ENCODE peak calls at places on chromosomes 7 and 10, in four cellular contexts. D is GM23338, G is body of pancreas, B is breast epithelium. H is an unnamed sample.
A peak's percentile ranks its signal among the peaks of the same experiment; 100 is the strongest.

GRCh38 chr10:85919358-85920022 is 447.1 kb downstream of the GRID1 start:
- DNase-seq in D (no peak), G (no peak), B (no peak), H (no peak)

GRCh38 chr7:46859963-46860475 is 721.9 kb downstream of the TNS3 start:
- DNase-seq in D (no peak), B (no peak), G (no peak), H (no peak)

GRCh38 chr7:92456241-92456640 is 9.0 kb downstream of the GATAD1 start:
- DNase-seq in B (no peak), G (no peak), D (no peak), H (no peak)

GRCh38 chr10:44051584-44052385 is 333.1 kb downstream of the CXCL12 start:
- DNase-seq in D (no peak), G (peak; percentile 61), B (no peak), H (no peak)

GRCh38 chr7:35185908-35186731 is 67.8 kb downstream of the TBX20 start:
- DNase-seq in D (peak; percentile 64), B (no peak), G (peak; percentile 20), H (peak; percentile 25)

GRCh38 chr10:132172091-132173066 is 14.4 kb upstream of the DPYSL4 start:
- DNase-seq in D (no peak), B (no peak), G (no peak), H (no peak)

GRCh38 chr7:65397730-65398142 is 24.1 kb downstream of the ZNF92 start:
- DNase-seq in G (no peak), B (no peak), D (peak; percentile 60), H (no peak)

GRCh38 chr7:23449941-23450340 is 20.4 kb downstream of the IGF2BP3 start:
- DNase-seq in D (no peak), G (no peak), B (no peak), H (no peak)

GRCh38 chr7:139853576-139854511 is 24.8 kb downstream of the TBXAS1 start:
- DNase-seq in G (peak; percentile 60), D (no peak), B (no peak), H (no peak)

GRCh38 chr7:107995184-107996071 is 7.5 kb downstream of the LAMB1 start:
- DNase-seq in D (peak; percentile 85), B (no peak), G (no peak), H (peak; percentile 88)

GRCh38 chr10:79380918-79381775 is 33.9 kb downstream of the PPIF start:
- DNase-seq in B (no peak), G (no peak), D (no peak), H (no peak)

GRCh38 chr10:46299267-46299530 is 12.4 kb downstream of the ANTXRL start:
- DNase-seq in G (no peak), D (no peak), B (peak; percentile 22), H (no peak)

GRCh38 chr10:44240766-44241165 is 144.1 kb downstream of the CXCL12 start:
- DNase-seq in D (no peak), G (no peak), B (no peak), H (peak; percentile 19)

GRCh38 chr10:26331376-26331775 is 106.8 kb upstream of the APBB1IP start:
- DNase-seq in G (no peak), B (no peak), D (no peak), H (no peak)

GRCh38 chr7:25083201-25083600 is 41.9 kb downstream of the CYCS start:
- DNase-seq in G (no peak), B (no peak), D (no peak), H (no peak)

GRCh38 chr10:78567680-78568453 is 500.9 kb upstream of the ZMIZ1 start:
- DNase-seq in D (no peak), G (no peak), B (no peak), H (no peak)

GRCh38 chr10:110840225-110840922 is 31.4 kb upstream of the PDCD4 start:
- DNase-seq in G (peak; percentile 87), B (peak; percentile 64), D (no peak), H (peak; percentile 55)

GRCh38 chr7:90626011-90626410 is 29.9 kb downstream of the CDK14 start:
- DNase-seq in B (no peak), D (peak; percentile 56), G (no peak), H (no peak)

GRCh38 chr7:139895141-139895829 is 66.2 kb downstream of the TBXAS1 start:
- DNase-seq in B (no peak), D (no peak), G (no peak), H (no peak)

GRCh38 chr7:123635551-123636359 is 19.9 kb upstream of the LMOD2 start:
- DNase-seq in B (no peak), G (no peak), D (peak; percentile 60), H (no peak)

GRCh38 chr7:31074403-31074802 is 22.3 kb downstream of the ADCYAP1R1 start:
- DNase-seq in G (peak; percentile 31), B (no peak), D (no peak), H (no peak)

GRCh38 chr7:5143106-5143505 is 46.9 kb upstream of the WIPI2 start:
- DNase-seq in D (no peak), B (no peak), G (no peak), H (no peak)

GRCh38 chr7:31029674-31030073 is 22.4 kb upstream of the ADCYAP1R1 start:
- DNase-seq in B (no peak), D (no peak), G (no peak), H (no peak)

GRCh38 chr10:34731885-34732701 is 83.0 kb downstream of the PARD3 start:
- DNase-seq in D (no peak), B (no peak), G (peak; percentile 52), H (peak; percentile 45)

GRCh38 chr10:110737886-110738634 is 93.9 kb downstream of the RBM20 start:
- DNase-seq in B (no peak), G (peak; percentile 51), D (no peak), H (no peak)

GRCh38 chr10:12603766-12604470 is 254.6 kb downstream of the CAMK1D start:
- DNase-seq in B (no peak), G (no peak), D (no peak), H (no peak)

GRCh38 chr7:149355390-149356048 is 93.5 kb downstream of the ZNF783 start:
- DNase-seq in D (peak; percentile 93), B (no peak), G (no peak), H (peak; percentile 95)

GRCh38 chr10:14507156-14507555 is 176.4 kb upstream of the FRMD4A start:
- DNase-seq in G (no peak), D (peak; percentile 49), B (no peak), H (no peak)

GRCh38 chr7:82156168-82156567 is 287.4 kb downstream of the CACNA2D1 start:
- DNase-seq in G (no peak), B (no peak), D (peak; percentile 71), H (no peak)

GRCh38 chr7:93004906-93005305 is 112.9 kb downstream of the SAMD9 start:
- DNase-seq in B (no peak), G (no peak), D (no peak), H (no peak)

DNA sequence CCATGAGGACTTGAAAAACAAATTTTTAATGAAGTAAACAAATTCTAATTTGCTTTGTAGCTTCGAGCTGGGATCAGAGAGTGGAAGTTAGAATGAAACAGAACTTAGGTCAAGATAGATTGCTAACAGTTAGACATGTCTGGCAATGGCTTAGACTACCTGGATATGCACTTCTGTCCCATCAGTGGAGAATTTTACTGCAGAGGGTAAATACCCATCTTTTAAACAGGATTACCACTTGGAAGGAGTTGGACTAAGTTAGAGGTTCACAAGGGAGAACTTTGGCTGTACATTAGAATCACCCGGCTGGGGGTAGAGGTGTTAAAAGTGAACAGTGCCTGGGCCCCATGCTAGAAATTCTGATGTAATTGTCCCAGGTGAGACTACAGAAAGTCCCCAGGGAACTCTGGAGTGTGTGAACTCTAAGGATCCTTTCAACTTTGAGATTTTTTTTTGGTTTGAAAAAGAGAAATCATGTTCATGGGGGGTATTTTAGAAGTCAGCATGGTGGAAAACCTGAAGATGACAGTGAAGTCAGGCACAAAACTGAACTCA is 35.5 kb downstream of the ENTPD1 start:
- DNase-seq in G (no peak), D (no peak), B (no peak), H (no peak)
- H3K4me1 ChIP-seq in G (no peaks in the 10 kb centered on the region), D (no peaks in the 10 kb centered on the region), B (no peaks in the 10 kb centered on the region), H (peaks cover 7% of the 10 kb centered on the region)

DNA sequence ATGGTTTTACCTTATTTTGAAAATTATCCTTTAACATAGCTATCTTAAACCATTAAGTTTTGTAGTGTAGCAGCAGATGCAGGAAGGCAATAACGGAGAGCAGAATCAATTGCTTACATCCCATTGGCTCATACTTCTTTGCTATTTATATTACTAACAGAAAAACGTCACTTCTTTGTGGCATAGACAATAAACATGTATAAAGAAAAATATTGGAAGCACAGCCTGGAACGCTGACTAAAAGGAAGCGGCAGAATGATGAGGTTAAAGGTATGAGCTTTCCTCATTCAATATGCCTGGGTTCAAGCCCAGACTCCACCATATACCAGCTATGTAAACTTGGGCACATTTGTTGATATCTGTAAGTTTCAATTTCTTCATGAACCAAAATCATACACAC is 24.0 kb upstream of the BMPER start:
- DNase-seq in B (no peak), G (no peak), D (no peak), H (no peak)
- H3K4me1 ChIP-seq in B (no peaks in the 10 kb centered on the region), G (no peaks in the 10 kb centered on the region), D (no peaks in the 10 kb centered on the region), H (no peaks in the 10 kb centered on the region)

GRCh38 chr10:11551915-11552602 is 59.4 kb downstream of the USP6NL start:
- DNase-seq in D (no peak), G (no peak), B (no peak), H (peak; percentile 95)
- H3K4me1 ChIP-seq in D (peaks cover 12% of the 10 kb centered on the region), G (peaks cover 7% of the 10 kb centered on the region), B (no peaks in the 10 kb centered on the region), H (peaks cover 30% of the 10 kb centered on the region)

GRCh38 chr7:45241339-45242109 is 83.9 kb downstream of the RAMP3 start:
- DNase-seq in D (no peak), G (no peak), B (no peak), H (peak; percentile 28)

GRCh38 chr7:45242261-45242660 is 84.7 kb downstream of the RAMP3 start:
- DNase-seq in D (no peak), G (no peak), B (no peak), H (peak; percentile 25)

GRCh38 chr7:45246339-45246738 is 88.7 kb downstream of the RAMP3 start:
- DNase-seq in D (no peak), G (no peak), B (no peak), H (no peak)

GRCh38 chr7:45242698-45243097 is 85.1 kb downstream of the RAMP3 start:
- DNase-seq in B (no peak), D (no peak), G (no peak), H (no peak)

GRCh38 chr7:45244996-45245395 is 87.4 kb downstream of the RAMP3 start:
- DNase-seq in G (no peak), B (no peak), D (no peak), H (peak; percentile 17)
- H3K4me1 ChIP-seq in G (no peaks in the 10 kb centered on the region), B (no peaks in the 10 kb centered on the region), D (no peaks in the 10 kb centered on the region), H (no peaks in the 10 kb centered on the region)